ENCODE peak calls at places on chromosome 15, in seven cellular contexts. T is fibroblast of villous mesenchyme, F is heart right ventricle, I is cardiac fibroblast, U is AG09309, P is upper lobe of right lung, D is ovary. V is an unnamed sample.

GRCh38 chr15:71781965-71782265 is 28.4 kb upstream of the NR2E3 start:
- DNase-seq in T (no peak), F (no peak), I (no peak), U (no peak), P (no peak), D (no peak), V (no peak)

GRCh38 chr15:89926158-89926557 is 13.4 kb upstream of the ARPIN start:
- DNase-seq in T (no peak), F (no peak), I (peak), U (peak), P (no peak), D (no peak), V (no peak)

GRCh38 chr15:60563066-60563465 is 84.1 kb upstream of the ICE2 start:
- DNase-seq in T (no peak), F (no peak), I (no peak), U (no peak), P (no peak), D (no peak), V (no peak)

GRCh38 chr15:43270676-43271306 is 4.1 kb upstream of the TGM5 start:
- DNase-seq in T (no peak), F (no peak), I (no peak), U (no peak), P (no peak), D (no peak), V (no peak)

GRCh38 chr15:63391669-63392354 is 10.2 kb upstream of the CA12 start:
- DNase-seq in T (no peak), F (no peak), I (no peak), U (no peak), P (no peak), D (no peak), V (no peak)

GRCh38 chr15:42737529-42738328 is 801 bp upstream of the CDAN1 start:
- DNase-seq in T (peak), F (no peak), I (peak), U (no peak), P (no peak), D (no peak), V (peak)

GRCh38 chr15:56963719-56964118 is 45.3 kb downstream of the TCF12 start:
- DNase-seq in T (no peak), F (no peak), I (peak), U (no peak), P (no peak), D (no peak), V (peak)

GRCh38 chr15:64507293-64507802 is 47.0 kb downstream of the ZNF609 start:
- DNase-seq in T (peak), F (peak), I (peak), U (peak), P (peak), D (peak), V (peak)

GRCh38 chr15:77840962-77841361 is 208.2 kb upstream of the LINGO1 start:
- DNase-seq in T (peak), F (no peak), I (peak), U (peak), P (peak), D (no peak), V (peak)

GRCh38 chr15:42226648-42227047 is 18.5 kb upstream of the VPS39 start:
- DNase-seq in T (no peak), F (no peak), I (no peak), U (no peak), P (no peak), D (no peak), V (no peak)

GRCh38 chr15:91891101-91891500 is 37.6 kb downstream of the SLCO3A1 start:
- DNase-seq in T (no peak), F (no peak), I (no peak), U (no peak), P (no peak), D (no peak), V (no peak)

GRCh38 chr15:94582368-94582767 is 351.0 kb downstream of the MCTP2 start:
- DNase-seq in T (peak), F (no peak), I (peak), U (no peak), P (no peak), D (no peak), V (peak)

GRCh38 chr15:87758739-87759457 is 497.6 kb downstream of the NTRK3 start:
- DNase-seq in T (no peak), F (no peak), I (peak), U (no peak), P (no peak), D (no peak), V (no peak)

GRCh38 chr15:77187751-77188464 is 117.0 kb upstream of the TSPAN3 start:
- DNase-seq in T (peak), F (no peak), I (peak), U (no peak), P (no peak), D (no peak), V (peak)

GRCh38 chr15:95558131-95558530 is 772.4 kb upstream of the NR2F2 start:
- DNase-seq in T (no peak), F (no peak), I (peak), U (no peak), P (no peak), D (no peak), V (peak)

GRCh38 chr15:69892351-69892750 is 205.4 kb downstream of the TLE3 start:
- DNase-seq in T (no peak), F (no peak), I (no peak), U (no peak), P (no peak), D (no peak), V (no peak)

GRCh38 chr15:71392821-71393220 is 277.6 kb downstream of the THSD4 start:
- DNase-seq in T (no peak), F (no peak), I (no peak), U (no peak), P (no peak), D (no peak), V (no peak)

GRCh38 chr15:77841376-77841775 is 208.7 kb upstream of the LINGO1 start:
- DNase-seq in T (no peak), F (no peak), I (no peak), U (no peak), P (peak), D (no peak), V (no peak)

GRCh38 chr15:77944002-77944867 is 133.3 kb downstream of the TBC1D2B start:
- DNase-seq in T (peak), F (peak), I (peak), U (peak), P (peak), D (peak), V (peak)

GRCh38 chr15:75178938-75179772 is 22.5 kb upstream of the C15orf39 start:
- DNase-seq in T (peak), F (no peak), I (no peak), U (no peak), P (no peak), D (no peak), V (no peak)
- H3K4me3 ChIP-seq in T (peak), F (peak), I (no peak), U (no peak), P (peak), D (peak), V (peak)

GRCh38 chr15:97875513-97876285 is 84.8 kb upstream of the ARRDC4 start:
- DNase-seq in T (no peak), F (peak), I (no peak), U (no peak), P (peak), D (no peak), V (peak)
- TF ChIP-seq CTCF in T (no peak), F (no peak), I (no peak), U (no peak), P (no peak), D (no peak), V (no peak)

GRCh38 chr15:79006071-79006470 is 61.2 kb upstream of the CTSH start:
- DNase-seq in T (no peak), F (no peak), I (no peak), U (no peak), P (no peak), D (no peak), V (no peak)

GRCh38 chr15:79003301-79003700 is 58.5 kb upstream of the CTSH start:
- DNase-seq in T (peak), F (no peak), I (no peak), U (no peak), P (no peak), D (no peak), V (peak)

GRCh38 chr15:79004336-79004735 is 59.5 kb upstream of the CTSH start:
- DNase-seq in T (peak), F (no peak), I (peak), U (no peak), P (no peak), D (no peak), V (peak)

GRCh38 chr15:79002631-79003030 is 57.8 kb upstream of the CTSH start:
- DNase-seq in T (no peak), F (no peak), I (no peak), U (no peak), P (no peak), D (no peak), V (no peak)

GRCh38 chr15:79003896-79004295 is 59.0 kb upstream of the CTSH start:
- DNase-seq in T (no peak), F (no peak), I (no peak), U (no peak), P (no peak), D (no peak), V (no peak)
- H3K4me3 ChIP-seq in T (no peak), F (no peak), I (no peak), U (no peak), P (no peak), D (no peak), V (no peak)

GRCh38 chr15:72797834-72798233 is 14.3 kb upstream of the ADPGK start:
- DNase-seq in T (no peak), F (no peak), I (no peak), U (no peak), P (no peak), D (no peak), V (no peak)

GRCh38 chr15:72800819-72801481 is 17.4 kb upstream of the ADPGK start:
- DNase-seq in T (peak), F (no peak), I (peak), U (no peak), P (no peak), D (no peak), V (peak)

GRCh38 chr15:72797338-72797689 is 13.8 kb upstream of the ADPGK start:
- DNase-seq in T (no peak), F (no peak), I (no peak), U (no peak), P (no peak), D (no peak), V (no peak)

GRCh38 chr15:72796210-72796514 is 12.6 kb upstream of the ADPGK start:
- DNase-seq in T (peak), F (no peak), I (no peak), U (no peak), P (no peak), D (no peak), V (no peak)

DNA sequence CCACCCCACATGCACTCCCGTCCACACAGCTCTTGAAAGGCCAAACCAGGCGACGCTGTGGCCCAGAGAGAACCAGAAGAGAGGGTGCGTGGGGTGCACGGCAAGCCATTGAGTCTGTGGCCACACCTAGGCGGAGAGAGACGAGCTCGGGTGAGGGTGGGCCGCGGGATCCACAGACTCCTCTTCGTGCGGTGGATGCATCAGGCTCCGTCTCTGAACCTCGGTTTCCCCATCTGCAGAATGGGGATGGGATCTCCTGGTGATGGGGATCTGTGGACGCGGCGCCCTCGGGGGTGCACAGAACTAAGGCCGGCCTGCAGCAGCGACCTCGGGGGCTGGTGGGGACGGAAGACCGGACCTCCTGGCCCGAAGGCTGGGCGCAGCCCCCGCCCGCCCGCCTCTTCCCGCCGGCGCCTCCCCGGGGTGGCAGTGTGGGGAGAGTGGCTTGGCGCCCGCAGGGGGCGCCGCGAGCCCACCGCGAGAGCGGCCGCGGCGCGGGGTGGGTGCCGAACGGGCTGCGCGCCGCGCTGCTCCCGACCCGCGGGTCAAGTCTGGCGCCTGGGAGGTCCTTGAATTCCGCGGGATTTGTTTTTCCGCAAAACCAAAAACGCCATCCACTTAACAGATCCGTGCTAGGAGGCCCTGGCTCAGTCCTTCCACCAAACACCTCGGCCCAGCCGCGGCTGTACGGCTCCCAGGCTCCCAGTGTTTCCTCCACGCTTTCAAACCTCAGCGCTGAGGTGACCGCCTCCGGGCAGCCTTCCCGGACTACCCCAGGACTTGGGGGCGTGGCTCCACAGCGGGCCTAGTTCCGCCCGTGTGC is 13.2 kb upstream of the ADPGK start:
- DNase-seq in T (peak), F (peak), I (peak), U (no peak), P (peak), D (peak), V (peak)
- TF ChIP-seq CTCF in T (peak), F (peak), I (no peak), U (peak), P (peak), D (peak), V (no peak)

GRCh38 chr15:66729339-66729951 is 27.4 kb downstream of the SMAD6 start:
- DNase-seq in T (peak), F (no peak), I (no peak), U (no peak), P (no peak), D (peak), V (peak)
- H3K4me3 ChIP-seq in T (peak), F (peak), I (no peak), U (peak), P (peak), D (peak), V (peak)

DNA sequence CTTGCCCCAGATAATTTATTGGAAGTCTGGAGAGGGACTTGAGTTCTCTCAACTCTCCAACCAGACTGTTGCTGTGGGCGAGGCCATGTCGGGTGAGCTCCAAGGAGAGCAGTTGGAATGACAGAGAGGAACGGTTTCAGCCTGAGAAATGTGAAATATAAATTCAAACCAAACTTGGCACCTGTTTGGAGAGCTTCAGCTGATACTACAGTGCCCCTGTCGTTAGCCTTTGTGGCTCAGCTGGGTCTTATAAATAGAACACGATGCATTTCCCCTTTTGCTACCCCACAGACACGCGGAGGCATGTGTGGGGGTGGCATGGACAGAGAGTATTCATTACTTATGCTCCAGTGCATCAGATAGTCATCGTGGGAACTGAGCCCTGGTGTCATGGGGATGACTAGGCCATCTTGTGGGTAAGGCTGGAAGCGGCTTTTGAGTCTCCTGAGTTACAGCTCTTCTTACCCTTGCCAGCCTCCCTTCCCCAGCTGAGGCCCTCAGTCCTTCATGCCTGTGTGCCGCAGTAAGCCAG is 15.6 kb downstream of the SMAD3 start:
- DNase-seq in T (peak), F (no peak), I (peak), U (peak), P (peak), D (no peak), V (no peak)
- TF ChIP-seq CTCF in T (no peak), F (no peak), I (peak), U (peak), P (no peak), D (no peak), V (no peak)

GRCh38 chr15:24823473-24823872 is 131.3 kb upstream of the SNRPN start:
- DNase-seq in T (no peak), F (peak), I (peak), U (no peak), P (no peak), D (no peak), V (no peak)
- H3K4me3 ChIP-seq in T (no peak), F (peak), I (no peak), U (no peak), P (no peak), D (no peak), V (no peak)

V was measured in choroid plexus epithelial cell.